ENCODE peak calls at places on chromosomes 6 and 20, in nine cellular contexts. E, X, T, A, O, K, U, M and H are unnamed samples.

GRCh38 chr6:31742894-31743293 is 3.1 kb downstream of the MSH5 start:
- DNase-seq in E (no peak), X (no peak), T (no peak), A (no peak), O (no peak), K (no peak), U (no peak), M (no peak), H (no peak)

GRCh38 chr6:33000053-33000452 is 9.3 kb downstream of the HLA-DOA start:
- DNase-seq in E (peak; percentile 66), X (no peak), T (no peak), A (no peak), O (no peak), K (no peak), U (peak; percentile 65), M (no peak), H (no peak)

GRCh38 chr20:8909596-8909995 is 159.3 kb upstream of the PLCB4 start:
- DNase-seq in E (no peak), X (no peak), T (no peak), A (no peak), O (no peak), K (no peak), U (no peak), M (no peak), H (no peak)

GRCh38 chr6:5219292-5219691 is 41.5 kb downstream of the LYRM4 start:
- DNase-seq in E (no peak), X (no peak), T (no peak), A (no peak), O (no peak), K (no peak), U (no peak), M (no peak), H (no peak)

GRCh38 chr6:113735487-113735886 is 121.7 kb upstream of the MARCKS start:
- DNase-seq in E (no peak), X (no peak), T (no peak), A (no peak), O (no peak), K (no peak), U (no peak), M (no peak), H (no peak)

GRCh38 chr20:621115-621756 is 11.1 kb upstream of the TCF15 start:
- DNase-seq in E (no peak), X (no peak), T (no peak), A (no peak), O (no peak), K (no peak), U (no peak), M (no peak), H (no peak)

GRCh38 chr6:17867880-17868279 is 119.6 kb downstream of the KIF13A start:
- DNase-seq in E (no peak), X (peak; percentile 37), T (no peak), A (no peak), O (no peak), K (no peak), U (no peak), M (peak; percentile 92), H (no peak)

GRCh38 chr6:136889271-136890193 is 32.6 kb upstream of the SLC35D3 start:
- DNase-seq in E (no peak), X (no peak), T (no peak), A (no peak), O (no peak), K (no peak), U (no peak), M (no peak), H (no peak)

GRCh38 chr20:53030061-53030460 is 57.9 kb downstream of the TSHZ2 start:
- DNase-seq in E (no peak), X (no peak), T (no peak), A (no peak), O (no peak), K (no peak), U (no peak), M (no peak), H (no peak)

GRCh38 chr6:35808688-35809087 is 3.5 kb downstream of the LHFPL5 start:
- DNase-seq in E (no peak), X (no peak), T (no peak), A (no peak), O (no peak), K (no peak), U (no peak), M (peak; percentile 74), H (no peak)

GRCh38 chr20:12827796-12828406 is 180.9 kb upstream of the SPTLC3 start:
- DNase-seq in E (no peak), X (no peak), T (no peak), A (no peak), O (no peak), K (no peak), U (no peak), M (peak; percentile 29), H (no peak)

GRCh38 chr6:28252507-28252975 is 472 bp upstream of the ZKSCAN4 start:
- DNase-seq in E (no peak), X (no peak), T (no peak), A (no peak), O (no peak), K (no peak), U (no peak), M (no peak), H (no peak)

GRCh38 chr6:148445116-148445515 is 102.5 kb downstream of the SASH1 start:
- DNase-seq in E (no peak), X (no peak), T (no peak), A (no peak), O (no peak), K (no peak), U (no peak), M (no peak), H (no peak)